ENCODE peak calls at places on chromosomes 2 and 18, in nine cellular contexts. One of them, this sample, is unnamed.

GRCh38 chr18:67766930-67767329 is 250.4 kb upstream of the DSEL start:
- DNase-seq in CD8-positive, alpha-beta T cell: no peak
- DNase-seq in left lung: no peak
- DNase-seq in lower lobe of right lung: no peak
- DNase-seq in fibroblast of lung: peak; percentile 92
- DNase-seq in tibial nerve: no peak
- DNase-seq in mucosa of descending colon: no peak
- DNase-seq in heart right ventricle: no peak
- DNase-seq in left ventricle myocardium inferior: no peak
- DNase-seq in this sample: no peak

GRCh38 chr2:173002751-173003541 is 72.7 kb upstream of the MAP3K20 start:
- DNase-seq in CD8-positive, alpha-beta T cell: no peak
- DNase-seq in left lung: no peak
- DNase-seq in lower lobe of right lung: no peak
- DNase-seq in fibroblast of lung: no peak
- DNase-seq in tibial nerve: no peak
- DNase-seq in mucosa of descending colon: no peak
- DNase-seq in heart right ventricle: no peak
- DNase-seq in left ventricle myocardium inferior: no peak
- DNase-seq in this sample: no peak

GRCh38 chr2:42754776-42755140 is 9.2 kb downstream of the OXER1 start:
- DNase-seq in CD8-positive, alpha-beta T cell: no peak
- DNase-seq in left lung: no peak
- DNase-seq in lower lobe of right lung: no peak
- DNase-seq in fibroblast of lung: no peak
- DNase-seq in tibial nerve: no peak
- DNase-seq in mucosa of descending colon: no peak
- DNase-seq in heart right ventricle: no peak
- DNase-seq in left ventricle myocardium inferior: no peak
- DNase-seq in this sample: no peak

GRCh38 chr2:17620280-17620679 is 79.8 kb downstream of the VSNL1 start:
- DNase-seq in CD8-positive, alpha-beta T cell: no peak
- DNase-seq in left lung: no peak
- DNase-seq in lower lobe of right lung: no peak
- DNase-seq in fibroblast of lung: no peak
- DNase-seq in tibial nerve: no peak
- DNase-seq in mucosa of descending colon: peak; percentile 37
- DNase-seq in heart right ventricle: peak; percentile 67
- DNase-seq in left ventricle myocardium inferior: peak; percentile 54
- DNase-seq in this sample: no peak

GRCh38 chr2:236787885-236788284 is 218.3 kb downstream of the ACKR3 start:
- DNase-seq in CD8-positive, alpha-beta T cell: no peak
- DNase-seq in left lung: no peak
- DNase-seq in lower lobe of right lung: no peak
- DNase-seq in fibroblast of lung: no peak
- DNase-seq in tibial nerve: no peak
- DNase-seq in mucosa of descending colon: no peak
- DNase-seq in heart right ventricle: no peak
- DNase-seq in left ventricle myocardium inferior: no peak
- DNase-seq in this sample: no peak

GRCh38 chr18:59268722-59269562 is 4.3 kb downstream of the RAX start:
- DNase-seq in CD8-positive, alpha-beta T cell: no peak
- DNase-seq in left lung: no peak
- DNase-seq in lower lobe of right lung: peak; percentile 62
- DNase-seq in fibroblast of lung: peak; percentile 25
- DNase-seq in tibial nerve: no peak
- DNase-seq in mucosa of descending colon: peak; percentile 45
- DNase-seq in heart right ventricle: no peak
- DNase-seq in left ventricle myocardium inferior: peak; percentile 29
- DNase-seq in this sample: peak; percentile 23

GRCh38 chr2:194696690-194697089 is 960.3 kb upstream of the SLC39A10 start:
- DNase-seq in CD8-positive, alpha-beta T cell: no peak
- DNase-seq in left lung: no peak
- DNase-seq in lower lobe of right lung: no peak
- DNase-seq in fibroblast of lung: no peak
- DNase-seq in tibial nerve: no peak
- DNase-seq in mucosa of descending colon: no peak
- DNase-seq in heart right ventricle: no peak
- DNase-seq in left ventricle myocardium inferior: no peak
- DNase-seq in this sample: no peak

GRCh38 chr18:10121028-10121427 is 207.2 kb downstream of the VAPA start:
- DNase-seq in CD8-positive, alpha-beta T cell: no peak
- DNase-seq in left lung: no peak
- DNase-seq in lower lobe of right lung: no peak
- DNase-seq in fibroblast of lung: no peak
- DNase-seq in tibial nerve: no peak
- DNase-seq in mucosa of descending colon: no peak
- DNase-seq in heart right ventricle: no peak
- DNase-seq in left ventricle myocardium inferior: no peak
- DNase-seq in this sample: no peak

GRCh38 chr2:30022444-30023071 is 101.2 kb upstream of the ALK start:
- DNase-seq in CD8-positive, alpha-beta T cell: no peak
- DNase-seq in left lung: no peak
- DNase-seq in lower lobe of right lung: no peak
- DNase-seq in fibroblast of lung: no peak
- DNase-seq in tibial nerve: no peak
- DNase-seq in mucosa of descending colon: no peak
- DNase-seq in heart right ventricle: no peak
- DNase-seq in left ventricle myocardium inferior: no peak
- DNase-seq in this sample: no peak

GRCh38 chr2:235665656-235666239 is 171.9 kb downstream of the AGAP1 start:
- DNase-seq in CD8-positive, alpha-beta T cell: no peak
- DNase-seq in left lung: no peak
- DNase-seq in lower lobe of right lung: no peak
- DNase-seq in fibroblast of lung: peak; percentile 67
- DNase-seq in tibial nerve: no peak
- DNase-seq in mucosa of descending colon: no peak
- DNase-seq in heart right ventricle: no peak
- DNase-seq in left ventricle myocardium inferior: no peak
- DNase-seq in this sample: no peak

GRCh38 chr2:239601880-239602279 is 201.1 kb upstream of the HDAC4 start:
- DNase-seq in CD8-positive, alpha-beta T cell: no peak
- DNase-seq in left lung: no peak
- DNase-seq in lower lobe of right lung: peak; percentile 24
- DNase-seq in fibroblast of lung: no peak
- DNase-seq in tibial nerve: no peak
- DNase-seq in mucosa of descending colon: no peak
- DNase-seq in heart right ventricle: no peak
- DNase-seq in left ventricle myocardium inferior: no peak
- DNase-seq in this sample: peak; percentile 35
- H3K4me3 ChIP-seq in CD8-positive, alpha-beta T cell: no peak overlapping the region
- H3K4me3 ChIP-seq in left lung: no peak overlapping the region
- H3K4me3 ChIP-seq in lower lobe of right lung: no peak overlapping the region
- H3K4me3 ChIP-seq in fibroblast of lung: no peak overlapping the region
- H3K4me3 ChIP-seq in tibial nerve: no peak overlapping the region
- H3K4me3 ChIP-seq in mucosa of descending colon: no peak overlapping the region
- H3K4me3 ChIP-seq in heart right ventricle: no peak overlapping the region
- H3K4me3 ChIP-seq in left ventricle myocardium inferior: no peak overlapping the region
- H3K4me3 ChIP-seq in this sample: no peak overlapping the region

DNA sequence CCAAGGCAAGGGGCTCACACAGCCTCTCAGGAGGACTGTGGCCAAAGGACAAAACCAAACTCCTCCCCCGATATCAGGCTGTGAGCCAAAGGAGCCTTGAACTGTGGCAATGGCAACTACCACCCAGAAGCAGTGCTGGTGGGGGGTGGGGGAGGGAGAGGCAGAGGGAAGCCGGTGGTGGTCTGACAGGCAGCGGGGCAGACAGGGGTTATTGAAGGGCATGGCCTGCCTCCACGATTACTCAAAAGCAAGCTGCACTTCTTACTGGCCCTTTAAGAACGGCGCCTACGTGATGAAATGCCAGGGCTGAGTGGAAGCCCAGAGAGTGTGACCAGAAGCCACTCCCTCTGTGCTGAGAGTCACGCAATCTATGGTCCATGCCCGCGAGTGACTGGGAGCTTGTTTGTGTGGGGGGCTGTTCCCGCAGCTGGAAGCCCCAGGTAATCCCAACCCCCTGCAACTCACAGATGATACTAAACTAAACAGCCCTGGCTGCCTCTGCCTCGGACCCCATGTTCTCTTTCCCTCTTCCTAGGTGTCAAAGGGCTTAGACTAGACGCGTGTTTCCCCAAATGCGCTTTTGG is 128.2 kb upstream of the CXCR4 start:
- DNase-seq in CD8-positive, alpha-beta T cell: no peak
- DNase-seq in left lung: peak; percentile 76
- DNase-seq in lower lobe of right lung: peak; percentile 79
- DNase-seq in fibroblast of lung: peak; percentile 48
- DNase-seq in tibial nerve: no peak
- DNase-seq in mucosa of descending colon: peak; percentile 36
- DNase-seq in heart right ventricle: no peak
- DNase-seq in left ventricle myocardium inferior: no peak
- DNase-seq in this sample: peak; percentile 16
- H3K4me3 ChIP-seq in CD8-positive, alpha-beta T cell: no peak overlapping the region
- H3K4me3 ChIP-seq in left lung: no peak overlapping the region
- H3K4me3 ChIP-seq in lower lobe of right lung: peak overlapping the region; percentile 4
- H3K4me3 ChIP-seq in fibroblast of lung: no peak overlapping the region
- H3K4me3 ChIP-seq in tibial nerve: no peak overlapping the region
- H3K4me3 ChIP-seq in mucosa of descending colon: no peak overlapping the region
- H3K4me3 ChIP-seq in heart right ventricle: no peak overlapping the region
- H3K4me3 ChIP-seq in left ventricle myocardium inferior: peak overlapping the region; percentile 42
- H3K4me3 ChIP-seq in this sample: no peak overlapping the region

GRCh38 chr2:19356545-19357382 is 1.7 kb downstream of the OSR1 start:
- DNase-seq in CD8-positive, alpha-beta T cell: no peak
- DNase-seq in left lung: no peak
- DNase-seq in lower lobe of right lung: no peak
- DNase-seq in fibroblast of lung: peak; percentile 36
- DNase-seq in tibial nerve: no peak
- DNase-seq in mucosa of descending colon: no peak
- DNase-seq in heart right ventricle: no peak
- DNase-seq in left ventricle myocardium inferior: no peak
- DNase-seq in this sample: no peak

GRCh38 chr2:19355931-19356544 is 2.4 kb downstream of the OSR1 start:
- DNase-seq in CD8-positive, alpha-beta T cell: no peak
- DNase-seq in left lung: no peak
- DNase-seq in lower lobe of right lung: no peak
- DNase-seq in fibroblast of lung: peak; percentile 60
- DNase-seq in tibial nerve: no peak
- DNase-seq in mucosa of descending colon: no peak
- DNase-seq in heart right ventricle: no peak
- DNase-seq in left ventricle myocardium inferior: no peak
- DNase-seq in this sample: no peak

GRCh38 chr2:19359021-19359357 is 566 bp upstream of the OSR1 start:
- DNase-seq in CD8-positive, alpha-beta T cell: no peak
- DNase-seq in left lung: no peak
- DNase-seq in lower lobe of right lung: no peak
- DNase-seq in fibroblast of lung: no peak
- DNase-seq in tibial nerve: no peak
- DNase-seq in mucosa of descending colon: no peak
- DNase-seq in heart right ventricle: no peak
- DNase-seq in left ventricle myocardium inferior: no peak
- DNase-seq in this sample: no peak

GRCh38 chr2:19358242-19359020 is at the start of gene OSR1:
- DNase-seq in CD8-positive, alpha-beta T cell: no peak
- DNase-seq in left lung: peak; percentile 65
- DNase-seq in lower lobe of right lung: no peak
- DNase-seq in fibroblast of lung: peak; percentile 91
- DNase-seq in tibial nerve: no peak
- DNase-seq in mucosa of descending colon: peak; percentile 66
- DNase-seq in heart right ventricle: peak; percentile 50
- DNase-seq in left ventricle myocardium inferior: peak; percentile 67
- DNase-seq in this sample: peak; percentile 40

DNA sequence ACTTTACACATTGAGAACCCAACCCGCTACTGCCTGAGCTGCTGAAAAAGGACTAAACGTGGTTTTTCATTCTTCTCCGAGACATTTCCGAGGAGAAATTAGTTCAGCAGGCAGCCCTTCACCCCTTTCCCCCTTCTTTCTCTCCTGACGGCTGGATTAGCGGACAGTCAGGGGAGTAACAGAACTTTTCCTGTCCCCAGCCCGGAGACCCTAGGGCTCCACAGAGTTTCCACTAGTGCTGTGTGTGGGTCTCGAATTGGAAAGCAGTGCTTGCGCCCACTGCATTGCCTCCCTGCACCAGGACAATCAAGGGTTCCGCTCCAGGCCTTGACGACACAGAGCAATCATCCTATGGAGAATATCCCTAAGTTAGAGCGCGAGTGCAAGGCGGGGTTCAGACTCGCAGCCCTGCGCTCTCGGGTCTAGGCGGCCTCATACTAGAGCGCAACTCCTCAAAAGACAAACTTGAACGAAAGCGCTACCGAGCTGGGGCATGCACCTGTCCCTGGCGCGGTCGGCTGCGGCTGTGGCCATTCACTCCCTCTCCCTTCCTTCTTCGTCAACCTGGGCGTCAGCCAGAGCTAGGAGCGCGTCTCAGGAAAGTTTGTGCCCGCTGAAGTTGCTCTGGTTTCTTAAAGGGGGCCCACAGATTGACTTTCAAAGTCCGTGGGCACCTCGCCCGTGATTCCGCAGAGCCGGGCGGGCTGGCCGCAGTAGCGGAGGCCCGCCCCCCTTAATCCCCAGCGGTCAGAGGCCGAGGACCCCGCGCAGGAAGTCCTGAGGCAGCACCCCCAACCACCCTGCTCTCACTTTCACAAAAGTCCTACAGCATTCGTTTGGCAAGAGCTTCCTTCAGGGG is 811 bp downstream of the OSR1 start:
- DNase-seq in CD8-positive, alpha-beta T cell: no peak
- DNase-seq in left lung: no peak
- DNase-seq in lower lobe of right lung: no peak
- DNase-seq in fibroblast of lung: peak; percentile 69
- DNase-seq in tibial nerve: no peak
- DNase-seq in mucosa of descending colon: peak; percentile 56
- DNase-seq in heart right ventricle: no peak
- DNase-seq in left ventricle myocardium inferior: peak; percentile 25
- DNase-seq in this sample: peak; percentile 29
- H3K4me3 ChIP-seq in CD8-positive, alpha-beta T cell: peak overlapping the region; percentile 38
- H3K4me3 ChIP-seq in left lung: peak overlapping the region; percentile 51
- H3K4me3 ChIP-seq in lower lobe of right lung: peak overlapping the region; percentile 67
- H3K4me3 ChIP-seq in fibroblast of lung: peak overlapping the region; percentile 92
- H3K4me3 ChIP-seq in tibial nerve: peak overlapping the region; percentile 33
- H3K4me3 ChIP-seq in mucosa of descending colon: peak overlapping the region; percentile 9
- H3K4me3 ChIP-seq in heart right ventricle: peak overlapping the region; percentile 66
- H3K4me3 ChIP-seq in left ventricle myocardium inferior: peak overlapping the region; percentile 78
- H3K4me3 ChIP-seq in this sample: peak overlapping the region; percentile 11

GRCh38 chr2:101004671-101005325 is 2.7 kb downstream of the RPL31 start:
- DNase-seq in CD8-positive, alpha-beta T cell: no peak
- DNase-seq in left lung: no peak
- DNase-seq in lower lobe of right lung: no peak
- DNase-seq in fibroblast of lung: no peak
- DNase-seq in tibial nerve: no peak
- DNase-seq in mucosa of descending colon: no peak
- DNase-seq in heart right ventricle: no peak
- DNase-seq in left ventricle myocardium inferior: no peak
- DNase-seq in this sample: no peak
- H3K4me3 ChIP-seq in CD8-positive, alpha-beta T cell: no peak overlapping the region
- H3K4me3 ChIP-seq in left lung: peak overlapping the region; percentile 72
- H3K4me3 ChIP-seq in lower lobe of right lung: no peak overlapping the region
- H3K4me3 ChIP-seq in fibroblast of lung: peak overlapping the region; percentile 91
- H3K4me3 ChIP-seq in tibial nerve: no peak overlapping the region
- H3K4me3 ChIP-seq in mucosa of descending colon: no peak overlapping the region
- H3K4me3 ChIP-seq in heart right ventricle: no peak overlapping the region
- H3K4me3 ChIP-seq in left ventricle myocardium inferior: no peak overlapping the region
- H3K4me3 ChIP-seq in this sample: no peak overlapping the region

This sample was measured in pancreas.